ENCODE peak calls at places on chromosomes 16 and 17, in four cellular contexts. One of them, this sample, is unnamed.
A peak's percentile ranks its signal among the peaks of the same experiment; 100 is the strongest.

GRCh38 chr16:2942045-2942444 is 22.0 kb upstream of the KREMEN2 start:
- DNase-seq in GM12878: no peak
- DNase-seq in K562: no peak
- DNase-seq in HepG2: no peak
- DNase-seq in this sample: no peak

GRCh38 chr16:27243725-27244362 is 24.7 kb downstream of the NSMCE1 start:
- DNase-seq in GM12878: no peak
- DNase-seq in K562: no peak
- DNase-seq in HepG2: no peak
- DNase-seq in this sample: no peak

GRCh38 chr16:58409316-58409973 is 17.2 kb downstream of the GINS3 start:
- DNase-seq in GM12878: no peak
- DNase-seq in K562: no peak
- DNase-seq in HepG2: no peak
- DNase-seq in this sample: no peak

GRCh38 chr16:75251280-75252048 is at the start of gene BCAR1:
- DNase-seq in GM12878: no peak
- DNase-seq in K562: peak; percentile 92
- DNase-seq in HepG2: peak; percentile 86
- DNase-seq in this sample: peak; percentile 86

GRCh38 chr17:73285603-73285908 is 23.9 kb upstream of the CPSF4L start:
- DNase-seq in GM12878: no peak
- DNase-seq in K562: no peak
- DNase-seq in HepG2: no peak
- DNase-seq in this sample: no peak

GRCh38 chr16:30767767-30768465 is 5.8 kb downstream of the RNF40 start:
- DNase-seq in GM12878: no peak
- DNase-seq in K562: no peak
- DNase-seq in HepG2: no peak
- DNase-seq in this sample: no peak

GRCh38 chr17:76598004-76598439 is 12.4 kb upstream of the ST6GALNAC2 start:
- DNase-seq in GM12878: no peak
- DNase-seq in K562: no peak
- DNase-seq in HepG2: peak; percentile 67
- DNase-seq in this sample: no peak

GRCh38 chr17:27518750-27519521 is 62.7 kb downstream of the KSR1 start:
- DNase-seq in GM12878: no peak
- DNase-seq in K562: no peak
- DNase-seq in HepG2: no peak
- DNase-seq in this sample: no peak

GRCh38 chr16:83356266-83356665 is 451.5 kb upstream of the HSBP1 start:
- DNase-seq in GM12878: no peak
- DNase-seq in K562: peak; percentile 57
- DNase-seq in HepG2: peak; percentile 56
- DNase-seq in this sample: peak; percentile 51

GRCh38 chr17:75352079-75352569 is 53.4 kb downstream of the GRB2 start:
- DNase-seq in GM12878: no peak
- DNase-seq in K562: peak; percentile 74
- DNase-seq in HepG2: no peak
- DNase-seq in this sample: peak; percentile 42

GRCh38 chr16:85250609-85251223 is 138.4 kb upstream of the CIBAR2 start:
- DNase-seq in GM12878: no peak
- DNase-seq in K562: no peak
- DNase-seq in HepG2: no peak
- DNase-seq in this sample: no peak

GRCh38 chr16:85286970-85287814 is 174.9 kb upstream of the CIBAR2 start:
- DNase-seq in GM12878: no peak
- DNase-seq in K562: peak; percentile 78
- DNase-seq in HepG2: no peak
- DNase-seq in this sample: no peak

GRCh38 chr17:51612692-51613091 is 352.3 kb downstream of the UTP18 start:
- DNase-seq in GM12878: no peak
- DNase-seq in K562: no peak
- DNase-seq in HepG2: no peak
- DNase-seq in this sample: no peak

GRCh38 chr16:83307206-83307990 is 500.4 kb upstream of the HSBP1 start:
- DNase-seq in GM12878: no peak
- DNase-seq in K562: no peak
- DNase-seq in HepG2: no peak
- DNase-seq in this sample: no peak

GRCh38 chr16:5427571-5427970 is 330.0 kb upstream of the EEF2KMT start:
- DNase-seq in GM12878: no peak
- DNase-seq in K562: no peak
- DNase-seq in HepG2: no peak
- DNase-seq in this sample: no peak

GRCh38 chr17:79777166-79777843 is 643 bp upstream of the CBX2 start:
- DNase-seq in GM12878: no peak
- DNase-seq in K562: peak; percentile 87
- DNase-seq in HepG2: peak; percentile 46
- DNase-seq in this sample: no peak

GRCh38 chr16:89924298-89924924 is 1.3 kb downstream of the TUBB3 start:
- DNase-seq in GM12878: no peak
- DNase-seq in K562: peak; percentile 78
- DNase-seq in HepG2: peak; percentile 55
- DNase-seq in this sample: peak; percentile 21

GRCh38 chr16:73350707-73351452 is 303.0 kb upstream of the ZFHX3 start:
- DNase-seq in GM12878: no peak
- DNase-seq in K562: no peak
- DNase-seq in HepG2: no peak
- DNase-seq in this sample: no peak

GRCh38 chr17:55238197-55238930 is 26.4 kb upstream of the HLF start:
- DNase-seq in GM12878: peak; percentile 59
- DNase-seq in K562: peak; percentile 93
- DNase-seq in HepG2: peak; percentile 94
- DNase-seq in this sample: peak; percentile 99

GRCh38 chr17:15469260-15469659 is 1.8 kb upstream of the CDRT4 start:
- DNase-seq in GM12878: no peak
- DNase-seq in K562: no peak
- DNase-seq in HepG2: no peak
- DNase-seq in this sample: no peak

DNA sequence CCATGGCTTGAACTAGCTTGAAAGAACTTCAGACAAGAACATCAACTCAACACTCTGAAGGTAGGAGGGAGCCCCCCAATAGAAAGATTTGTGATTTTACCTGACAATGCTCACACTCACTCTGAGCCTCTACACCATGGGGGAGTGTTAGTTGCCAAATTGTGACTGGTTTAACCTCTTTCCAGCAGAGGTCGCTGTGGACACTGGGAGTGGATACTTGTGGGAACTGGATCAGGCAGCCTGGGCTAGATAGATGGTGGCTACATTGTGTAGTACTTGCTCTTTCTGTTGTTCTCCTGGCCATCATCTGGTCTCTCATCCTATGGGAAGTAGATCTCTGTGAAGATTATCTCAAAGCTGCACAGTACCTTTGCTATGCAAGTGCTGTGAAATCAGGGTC is 2.9 kb downstream of the SMPD3 start:
- DNase-seq in GM12878: peak; percentile 28
- DNase-seq in K562: peak; percentile 65
- DNase-seq in HepG2: peak; percentile 67
- DNase-seq in this sample: peak; percentile 56
- TF ChIP-seq FOXK2 in GM12878: no peak
- TF ChIP-seq FOXK2 in K562: no peak
- TF ChIP-seq FOXK2 in HepG2: no peak
- TF ChIP-seq FOXK2 in this sample: no peak

GRCh38 chr17:64063766-64064224 is 43.4 kb upstream of the ICAM2 start:
- DNase-seq in GM12878: no peak
- DNase-seq in K562: peak; percentile 58
- DNase-seq in HepG2: peak; percentile 48
- DNase-seq in this sample: peak; percentile 79
- TF ChIP-seq FOXK2 in GM12878: no peak
- TF ChIP-seq FOXK2 in K562: no peak
- TF ChIP-seq FOXK2 in HepG2: no peak
- TF ChIP-seq FOXK2 in this sample: no peak

GRCh38 chr16:79192904-79193303 is 407.6 kb downstream of the MAF start:
- DNase-seq in GM12878: no peak
- DNase-seq in K562: no peak
- DNase-seq in HepG2: no peak
- DNase-seq in this sample: no peak
- TF ChIP-seq FOXK2 in GM12878: no peak
- TF ChIP-seq FOXK2 in K562: no peak
- TF ChIP-seq FOXK2 in HepG2: no peak
- TF ChIP-seq FOXK2 in this sample: no peak

GRCh38 chr17:78374631-78375274 is 3.7 kb upstream of the PGS1 start:
- DNase-seq in GM12878: no peak
- DNase-seq in K562: no peak
- DNase-seq in HepG2: no peak
- DNase-seq in this sample: no peak
- TF ChIP-seq FOXK2 in GM12878: no peak
- TF ChIP-seq FOXK2 in K562: no peak
- TF ChIP-seq FOXK2 in HepG2: no peak
- TF ChIP-seq FOXK2 in this sample: no peak

DNA sequence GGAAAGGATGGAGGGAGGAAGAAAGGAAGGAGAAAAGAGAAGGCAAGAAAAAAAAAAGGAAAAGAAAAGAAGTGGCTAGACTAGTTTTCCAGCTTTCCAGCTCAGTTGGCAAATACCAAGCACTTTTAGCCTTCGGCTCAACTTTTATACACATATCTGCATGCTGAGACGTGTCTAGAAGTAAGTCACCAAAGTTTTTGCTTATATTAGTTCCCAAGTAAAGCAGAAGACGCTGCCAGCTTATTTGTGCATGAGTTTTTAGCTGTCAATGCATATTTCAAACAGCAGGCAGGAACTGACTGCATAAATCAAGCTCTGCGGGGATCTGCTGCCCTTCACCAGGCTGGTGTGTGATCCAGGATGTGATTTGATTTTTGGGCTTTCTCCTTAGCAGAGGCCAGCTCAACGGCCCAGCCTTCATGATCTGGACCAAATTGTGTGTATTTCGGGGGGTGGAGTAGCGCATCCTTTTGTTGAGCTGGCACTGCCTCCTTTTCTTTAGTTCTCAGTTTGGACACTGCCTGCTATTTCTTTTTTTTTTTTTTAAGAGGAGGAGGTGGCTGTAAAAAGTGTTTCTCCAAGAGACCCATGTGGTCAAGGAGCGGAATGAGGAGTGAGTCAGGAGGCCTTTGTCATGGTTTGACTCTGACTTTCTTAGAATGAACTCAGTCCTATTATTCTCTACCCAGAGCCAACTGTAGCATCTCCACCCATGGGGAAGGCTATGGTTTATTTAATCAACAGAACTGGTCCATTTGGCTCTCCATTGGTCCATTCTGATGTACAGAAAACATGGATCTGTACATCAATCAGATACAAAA is 162.6 kb upstream of the XYLT1 start:
- DNase-seq in GM12878: no peak
- DNase-seq in K562: no peak
- DNase-seq in HepG2: no peak
- DNase-seq in this sample: no peak
- TF ChIP-seq FOXK2 in GM12878: no peak
- TF ChIP-seq FOXK2 in K562: no peak
- TF ChIP-seq FOXK2 in HepG2: no peak
- TF ChIP-seq FOXK2 in this sample: no peak

DNA sequence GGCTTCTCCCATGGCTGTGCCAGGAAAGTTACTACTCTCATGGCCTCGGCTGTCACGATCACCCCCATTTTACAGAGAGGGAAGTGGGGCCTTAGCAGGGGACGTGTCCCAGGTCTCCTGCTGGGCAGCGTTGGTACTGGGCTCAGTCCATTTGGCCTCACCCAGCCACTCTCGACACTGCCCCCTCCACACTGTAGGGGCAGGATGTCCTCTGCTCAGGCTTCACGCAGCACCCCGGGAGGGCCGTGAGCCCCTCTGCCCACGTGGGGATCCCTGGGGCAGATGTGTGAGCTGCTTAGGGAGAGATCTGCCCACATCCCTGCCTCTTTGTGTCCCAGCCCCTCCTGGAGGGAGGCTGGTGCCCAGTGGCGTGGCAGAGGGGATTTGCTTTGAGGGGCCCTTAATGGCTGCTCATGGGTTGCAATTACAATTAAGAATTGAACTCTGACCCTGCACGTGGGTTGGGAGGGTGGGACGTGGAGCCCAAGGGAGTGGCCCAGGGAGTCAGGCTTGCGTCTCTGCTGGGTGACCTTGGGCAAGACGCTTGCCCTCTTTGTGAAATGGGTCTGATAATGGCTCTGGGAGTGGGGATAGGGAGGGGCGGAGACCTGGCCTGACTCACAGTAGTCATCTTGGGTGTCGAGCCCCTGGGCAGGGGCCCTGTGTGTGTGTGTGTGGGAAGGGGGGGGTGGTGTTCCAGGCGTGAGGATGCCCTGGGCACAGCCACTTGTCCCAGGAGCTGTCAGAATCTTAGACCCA is 2.3 kb upstream of the KCNJ12 start:
- DNase-seq in GM12878: no peak
- DNase-seq in K562: no peak
- DNase-seq in HepG2: no peak
- DNase-seq in this sample: no peak
- TF ChIP-seq FOXK2 in GM12878: no peak
- TF ChIP-seq FOXK2 in K562: no peak
- TF ChIP-seq FOXK2 in HepG2: no peak
- TF ChIP-seq FOXK2 in this sample: no peak

DNA sequence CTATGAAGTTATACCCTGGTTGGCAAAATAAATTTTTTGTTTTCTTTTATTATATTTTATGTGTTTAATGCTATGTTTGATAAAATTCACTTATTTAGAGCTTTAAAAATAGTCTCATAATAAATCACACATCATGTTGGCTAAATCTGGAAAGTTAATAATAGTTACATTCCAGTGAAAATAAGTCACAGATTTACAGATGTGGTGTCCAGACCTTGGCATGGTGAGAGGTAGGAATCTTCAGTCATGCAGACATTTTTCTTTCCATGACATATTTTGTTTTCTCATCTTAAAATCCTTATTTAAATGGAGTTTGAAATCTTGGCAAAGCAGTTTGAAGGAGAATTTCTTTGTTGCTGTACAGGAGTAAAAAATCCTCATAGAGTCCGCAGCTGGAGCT is 48.1 kb upstream of the GOSR1 start:
- DNase-seq in GM12878: no peak
- DNase-seq in K562: no peak
- DNase-seq in HepG2: no peak
- DNase-seq in this sample: no peak
- TF ChIP-seq FOXK2 in GM12878: no peak
- TF ChIP-seq FOXK2 in K562: no peak
- TF ChIP-seq FOXK2 in HepG2: no peak
- TF ChIP-seq FOXK2 in this sample: no peak

GRCh38 chr16:3997231-3997841 is 116.8 kb upstream of the CREBBP start:
- DNase-seq in GM12878: no peak
- DNase-seq in K562: no peak
- DNase-seq in HepG2: no peak
- DNase-seq in this sample: no peak
- TF ChIP-seq FOXK2 in GM12878: no peak
- TF ChIP-seq FOXK2 in K562: no peak
- TF ChIP-seq FOXK2 in HepG2: no peak
- TF ChIP-seq FOXK2 in this sample: no peak

This sample was measured in HEK293T.